ENCODE peak calls at places on chromosome 22, in six cellular contexts. One of them, this sample, is unnamed.

GRCh38 chr22:40431021-40431420 is 60.6 kb downstream of the SGSM3 start:
- DNase-seq in K562: no peak
- DNase-seq in SK-N-SH: no peak
- DNase-seq in HepG2: no peak
- DNase-seq in GM12878: no peak
- DNase-seq in H1: no peak
- DNase-seq in this sample: no peak

GRCh38 chr22:25874327-25874726 is 132.3 kb downstream of the MYO18B start:
- DNase-seq in K562: no peak
- DNase-seq in SK-N-SH: no peak
- DNase-seq in HepG2: no peak
- DNase-seq in GM12878: no peak
- DNase-seq in H1: no peak
- DNase-seq in this sample: no peak

GRCh38 chr22:28950567-28951411 is 67.4 kb downstream of the ZNRF3 start:
- DNase-seq in K562: no peak
- DNase-seq in SK-N-SH: no peak
- DNase-seq in HepG2: no peak
- DNase-seq in GM12878: no peak
- DNase-seq in H1: no peak
- DNase-seq in this sample: no peak

GRCh38 chr22:38697055-38697980 is 3.4 kb downstream of the JOSD1 start:
- DNase-seq in K562: peak; percentile 39
- DNase-seq in SK-N-SH: no peak
- DNase-seq in HepG2: peak; percentile 64
- DNase-seq in GM12878: no peak
- DNase-seq in H1: no peak
- DNase-seq in this sample: no peak

GRCh38 chr22:42227435-42227834 is 43.0 kb downstream of the TCF20 start:
- DNase-seq in K562: no peak
- DNase-seq in SK-N-SH: no peak
- DNase-seq in HepG2: no peak
- DNase-seq in GM12878: no peak
- DNase-seq in H1: no peak
- DNase-seq in this sample: no peak

GRCh38 chr22:23834830-23835772 is 3.7 kb downstream of the DERL3 start:
- DNase-seq in K562: no peak
- DNase-seq in SK-N-SH: peak; percentile 12
- DNase-seq in HepG2: no peak
- DNase-seq in GM12878: no peak
- DNase-seq in H1: no peak
- DNase-seq in this sample: no peak

GRCh38 chr22:22893891-22894739 is 6.5 kb downstream of the IGLL5 start:
- DNase-seq in K562: peak; percentile 65
- DNase-seq in SK-N-SH: no peak
- DNase-seq in HepG2: no peak
- DNase-seq in GM12878: no peak
- DNase-seq in H1: no peak
- DNase-seq in this sample: no peak

GRCh38 chr22:33361581-33361980 is 303.4 kb upstream of the SYN3 start:
- DNase-seq in K562: no peak
- DNase-seq in SK-N-SH: no peak
- DNase-seq in HepG2: no peak
- DNase-seq in GM12878: no peak
- DNase-seq in H1: no peak
- DNase-seq in this sample: no peak

GRCh38 chr22:32619614-32620426 is 145.2 kb downstream of the FBXO7 start:
- DNase-seq in K562: no peak
- DNase-seq in SK-N-SH: no peak
- DNase-seq in HepG2: peak; percentile 91
- DNase-seq in GM12878: no peak
- DNase-seq in H1: no peak
- DNase-seq in this sample: no peak

GRCh38 chr22:49676783-49677494 is 150.7 kb downstream of the BRD1 start:
- DNase-seq in K562: no peak
- DNase-seq in SK-N-SH: no peak
- DNase-seq in HepG2: no peak
- DNase-seq in GM12878: no peak
- DNase-seq in H1: no peak
- DNase-seq in this sample: no peak

GRCh38 chr22:46088541-46089311 is 61.6 kb upstream of the PPARA start:
- DNase-seq in K562: no peak
- DNase-seq in SK-N-SH: no peak
- DNase-seq in HepG2: no peak
- DNase-seq in GM12878: no peak
- DNase-seq in H1: no peak
- DNase-seq in this sample: no peak

GRCh38 chr22:32967285-32968101 is 90.7 kb downstream of the SYN3 start:
- DNase-seq in K562: no peak
- DNase-seq in SK-N-SH: no peak
- DNase-seq in HepG2: peak; percentile 93
- DNase-seq in GM12878: no peak
- DNase-seq in H1: no peak
- DNase-seq in this sample: no peak

GRCh38 chr22:42820075-42820763 is 36.9 kb downstream of the ARFGAP3 start:
- DNase-seq in K562: peak; percentile 28
- DNase-seq in SK-N-SH: no peak
- DNase-seq in HepG2: no peak
- DNase-seq in GM12878: no peak
- DNase-seq in H1: no peak
- DNase-seq in this sample: no peak

GRCh38 chr22:37069319-37069718 is 17.8 kb downstream of the KCTD17 start:
- DNase-seq in K562: no peak
- DNase-seq in SK-N-SH: no peak
- DNase-seq in HepG2: no peak
- DNase-seq in GM12878: no peak
- DNase-seq in H1: no peak
- DNase-seq in this sample: no peak
- TF ChIP-seq CTCF in K562: no peak
- TF ChIP-seq CTCF in SK-N-SH: no peak
- TF ChIP-seq CTCF in HepG2: no peak
- TF ChIP-seq CTCF in GM12878: no peak
- TF ChIP-seq CTCF in H1: no peak
- TF ChIP-seq CTCF in this sample: no peak

GRCh38 chr22:48256776-48257689 is 1494.6 kb downstream of the TBC1D22A start:
- DNase-seq in K562: no peak
- DNase-seq in SK-N-SH: no peak
- DNase-seq in HepG2: no peak
- DNase-seq in GM12878: no peak
- DNase-seq in H1: no peak
- DNase-seq in this sample: no peak

GRCh38 chr22:48254311-48254873 is 1491.9 kb downstream of the TBC1D22A start:
- DNase-seq in K562: no peak
- DNase-seq in SK-N-SH: no peak
- DNase-seq in HepG2: no peak
- DNase-seq in GM12878: no peak
- DNase-seq in H1: no peak
- DNase-seq in this sample: no peak

GRCh38 chr22:48258108-48258705 is 1495.8 kb downstream of the TBC1D22A start:
- DNase-seq in K562: no peak
- DNase-seq in SK-N-SH: no peak
- DNase-seq in HepG2: no peak
- DNase-seq in GM12878: no peak
- DNase-seq in H1: no peak
- DNase-seq in this sample: no peak

GRCh38 chr22:48257690-48258065 is 1495.2 kb downstream of the TBC1D22A start:
- DNase-seq in K562: no peak
- DNase-seq in SK-N-SH: no peak
- DNase-seq in HepG2: no peak
- DNase-seq in GM12878: no peak
- DNase-seq in H1: no peak
- DNase-seq in this sample: no peak

GRCh38 chr22:48256041-48256739 is 1493.7 kb downstream of the TBC1D22A start:
- DNase-seq in K562: no peak
- DNase-seq in SK-N-SH: no peak
- DNase-seq in HepG2: no peak
- DNase-seq in GM12878: no peak
- DNase-seq in H1: no peak
- DNase-seq in this sample: no peak
- TF ChIP-seq GABPA in K562: no peak
- TF ChIP-seq GABPA in SK-N-SH: no peak
- TF ChIP-seq GABPA in HepG2: no peak
- TF ChIP-seq GABPA in GM12878: no peak
- TF ChIP-seq GABPA in H1: no peak
- TF ChIP-seq GABPA in this sample: no peak

GRCh38 chr22:27230189-27230588 is 571.4 kb downstream of the MN1 start:
- DNase-seq in K562: no peak
- DNase-seq in SK-N-SH: no peak
- DNase-seq in HepG2: no peak
- DNase-seq in GM12878: no peak
- DNase-seq in H1: no peak
- DNase-seq in this sample: no peak
- TF ChIP-seq POLR2AphosphoS5 in K562: no peak
- TF ChIP-seq POLR2AphosphoS5 in SK-N-SH: no peak
- TF ChIP-seq POLR2AphosphoS5 in HepG2: no peak
- TF ChIP-seq POLR2AphosphoS5 in GM12878: no peak
- TF ChIP-seq POLR2AphosphoS5 in H1: no peak
- TF ChIP-seq POLR2AphosphoS5 in this sample: no peak

GRCh38 chr22:17638432-17639237 is at the start of gene BCL2L13:
- DNase-seq in K562: peak; percentile 96
- DNase-seq in SK-N-SH: peak; percentile 94
- DNase-seq in HepG2: peak; percentile 92
- DNase-seq in GM12878: peak; percentile 57
- DNase-seq in H1: peak; percentile 83
- DNase-seq in this sample: peak; percentile 93
- TF ChIP-seq CTCF in K562: no peak
- TF ChIP-seq CTCF in SK-N-SH: no peak
- TF ChIP-seq CTCF in HepG2: peak; percentile 13
- TF ChIP-seq CTCF in GM12878: no peak
- TF ChIP-seq CTCF in H1: no peak
- TF ChIP-seq CTCF in this sample: no peak

DNA sequence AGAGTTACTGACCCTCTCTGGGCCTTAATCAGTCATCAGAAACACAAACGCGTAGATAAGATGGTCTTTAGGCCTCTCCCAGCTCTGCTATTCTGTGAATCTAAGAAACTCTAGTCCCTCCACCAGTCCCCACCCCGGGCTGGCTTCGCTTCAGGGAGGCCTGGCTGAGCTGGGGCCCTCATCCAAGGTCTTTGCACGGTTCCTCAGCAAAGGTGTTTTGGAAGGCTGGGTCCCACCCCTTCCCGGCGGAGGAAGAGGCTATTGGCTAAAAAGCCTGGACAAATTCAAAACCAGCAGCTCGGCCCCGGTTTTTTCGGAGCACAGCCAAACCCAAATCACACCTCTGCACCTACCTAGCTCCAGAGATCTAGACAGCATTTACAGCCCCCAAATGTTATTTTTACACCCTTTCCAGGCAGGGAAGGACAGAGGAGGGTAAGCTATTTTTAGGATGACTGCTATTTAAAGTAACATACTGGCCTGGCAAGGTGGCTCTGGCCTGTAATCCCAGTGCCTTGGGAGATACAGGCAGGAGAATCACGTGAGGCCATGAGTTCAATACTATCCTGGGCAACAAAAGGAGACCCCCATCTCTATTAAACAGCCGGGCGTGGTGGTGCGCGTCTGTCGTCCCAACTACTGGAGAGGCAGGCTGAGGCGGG is 13.2 kb upstream of the HDHD5 start:
- DNase-seq in K562: no peak
- DNase-seq in SK-N-SH: peak; percentile 34
- DNase-seq in HepG2: no peak
- DNase-seq in GM12878: no peak
- DNase-seq in H1: no peak
- DNase-seq in this sample: no peak
- TF ChIP-seq GABPA in K562: no peak
- TF ChIP-seq GABPA in SK-N-SH: no peak
- TF ChIP-seq GABPA in HepG2: no peak
- TF ChIP-seq GABPA in GM12878: no peak
- TF ChIP-seq GABPA in H1: no peak
- TF ChIP-seq GABPA in this sample: no peak

DNA sequence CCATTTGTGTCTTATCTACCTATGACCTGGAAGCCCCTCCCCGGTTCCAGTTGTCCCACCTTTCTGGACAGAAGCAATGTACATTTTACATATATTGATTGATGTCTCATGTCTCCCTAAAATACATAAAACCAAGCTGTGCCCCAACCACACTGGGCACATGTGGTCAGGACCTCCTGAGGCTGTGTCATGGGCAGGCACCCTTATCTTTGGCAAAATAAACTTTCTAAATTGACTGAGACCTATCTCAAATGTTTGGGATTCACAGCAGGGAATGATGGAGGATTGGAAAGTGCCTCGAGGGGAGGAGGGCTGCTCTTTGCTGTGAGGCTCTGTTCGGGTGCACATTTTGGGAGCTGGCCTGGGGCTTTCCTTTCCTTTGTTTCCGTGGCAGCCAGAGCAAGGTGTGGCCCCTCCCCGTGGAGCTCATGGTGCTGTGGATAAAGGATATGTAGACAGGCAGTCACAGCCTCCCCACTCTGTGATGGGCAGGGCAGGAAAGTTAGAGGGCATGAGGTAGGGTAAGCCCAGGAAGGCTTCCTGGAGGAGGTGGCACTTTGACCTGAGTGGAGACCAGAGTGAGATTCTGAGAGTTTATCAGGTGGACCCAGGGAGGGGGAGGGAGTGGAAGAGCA is 615.6 kb downstream of the TBC1D22A start:
- DNase-seq in K562: no peak
- DNase-seq in SK-N-SH: no peak
- DNase-seq in HepG2: no peak
- DNase-seq in GM12878: no peak
- DNase-seq in H1: no peak
- DNase-seq in this sample: no peak
- TF ChIP-seq POLR2AphosphoS5 in K562: no peak
- TF ChIP-seq POLR2AphosphoS5 in SK-N-SH: no peak
- TF ChIP-seq POLR2AphosphoS5 in HepG2: no peak
- TF ChIP-seq POLR2AphosphoS5 in GM12878: no peak
- TF ChIP-seq POLR2AphosphoS5 in H1: no peak
- TF ChIP-seq POLR2AphosphoS5 in this sample: no peak

DNA sequence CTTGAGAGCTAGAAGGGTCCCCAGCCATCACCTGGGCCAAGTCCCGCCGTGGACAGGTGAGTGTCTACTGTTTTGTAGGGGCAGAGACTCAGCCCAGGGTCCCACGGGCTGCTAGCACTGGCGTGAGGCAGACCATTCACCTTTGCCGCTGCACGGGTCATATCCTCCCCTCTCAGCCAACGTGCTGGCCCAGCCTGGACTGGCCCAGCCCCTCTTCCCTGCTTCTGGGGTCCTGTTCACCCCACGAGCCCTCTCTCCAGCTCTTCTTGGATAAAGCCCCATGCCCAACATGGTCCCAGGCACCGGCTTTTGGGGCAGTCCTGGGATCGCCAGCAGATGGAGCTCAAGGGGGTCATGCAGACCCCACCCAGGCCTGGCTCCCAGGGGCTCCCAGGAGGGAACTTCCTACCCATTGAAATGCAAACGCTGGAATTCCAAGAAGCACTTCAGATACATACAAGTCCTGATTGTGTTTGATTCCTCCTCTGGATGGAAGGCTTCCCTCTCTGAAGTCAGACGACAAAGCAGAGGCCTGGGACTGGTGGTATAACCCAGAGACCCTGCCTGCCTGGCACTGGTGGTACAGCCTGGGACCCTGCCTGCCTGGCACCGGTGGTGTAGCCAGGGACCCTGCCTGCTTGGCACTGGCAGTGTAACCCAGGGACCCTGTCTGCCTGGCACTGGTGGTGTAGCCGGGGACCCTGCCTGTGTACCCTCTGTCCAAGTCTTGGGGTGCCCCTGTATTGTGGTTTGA is 8.9 kb upstream of the SEPTIN5 start:
- DNase-seq in K562: peak; percentile 59
- DNase-seq in SK-N-SH: no peak
- DNase-seq in HepG2: no peak
- DNase-seq in GM12878: no peak
- DNase-seq in H1: peak; percentile 91
- DNase-seq in this sample: no peak
- TF ChIP-seq CTCF in K562: peak; percentile 75
- TF ChIP-seq CTCF in SK-N-SH: peak; percentile 13
- TF ChIP-seq CTCF in HepG2: peak; percentile 13
- TF ChIP-seq CTCF in GM12878: no peak
- TF ChIP-seq CTCF in H1: peak; percentile 71
- TF ChIP-seq CTCF in this sample: no peak

This sample was measured in HL-60.